ENCODE peak calls at places on chromosome 7, in four cellular contexts. Y is HCT116, I is H1, X is HepG2. V is an unnamed sample.

GRCh38 chr7:126790763-126791162 is 462.0 kb downstream of the GRM8 start:
- DNase-seq in Y (no peak), X (no peak), I (no peak), V (no peak)

GRCh38 chr7:95674101-95674500 is 77.8 kb upstream of the PDK4 start:
- DNase-seq in X (no peak), I (no peak), Y (no peak), V (no peak)

GRCh38 chr7:156257904-156258303 is 382.7 kb upstream of the RNF32 start:
- DNase-seq in X (no peak), Y (no peak), I (no peak), V (no peak)

GRCh38 chr7:11261470-11261869 is 287.8 kb downstream of the PHF14 start:
- DNase-seq in Y (peak), X (peak), I (no peak), V (peak)

GRCh38 chr7:30184804-30185487 is 50.2 kb downstream of the MTURN start:
- DNase-seq in I (no peak), Y (no peak), X (no peak), V (no peak)

GRCh38 chr7:929311-929711 is 25.2 kb downstream of the ADAP1 start:
- DNase-seq in I (no peak), Y (no peak), X (peak), V (no peak)

GRCh38 chr7:131522325-131522920 is 34.0 kb downstream of the PODXL start:
- DNase-seq in X (no peak), I (no peak), Y (no peak), V (no peak)

GRCh38 chr7:83478601-83479000 is 170.3 kb downstream of the SEMA3E start:
- DNase-seq in X (no peak), I (no peak), Y (no peak), V (no peak)

GRCh38 chr7:140889645-140890044 is 35.1 kb downstream of the BRAF start:
- DNase-seq in X (no peak), I (no peak), Y (no peak), V (peak)

GRCh38 chr7:93921607-93922446 is at the start of gene GNG11:
- DNase-seq in Y (no peak), I (peak), X (no peak), V (no peak)

GRCh38 chr7:43308913-43309789 is 196.7 kb downstream of the HECW1 start:
- DNase-seq in I (no peak), Y (no peak), X (no peak), V (no peak)

GRCh38 chr7:41492603-41493002 is 210.3 kb downstream of the INHBA start:
- DNase-seq in X (no peak), Y (no peak), I (no peak), V (no peak)

GRCh38 chr7:100443096-100443840 is 7.0 kb upstream of the PPP1R35 start:
- DNase-seq in I (no peak), Y (no peak), X (no peak), V (no peak)

GRCh38 chr7:13990319-13990983 is 985 bp upstream of the ETV1 start:
- DNase-seq in X (peak), I (no peak), Y (no peak), V (no peak)

GRCh38 chr7:39978252-39978934 is 28.3 kb downstream of the CDK13 start:
- DNase-seq in X (no peak), I (no peak), Y (no peak), V (no peak)

GRCh38 chr7:74230446-74231231 is 20.8 kb downstream of the LAT2 start:
- DNase-seq in I (no peak), Y (no peak), X (no peak), V (no peak)

GRCh38 chr7:9680713-9681112 is 1247.3 kb downstream of the NXPH1 start:
- DNase-seq in X (no peak), I (no peak), Y (no peak), V (no peak)

GRCh38 chr7:36405409-36405803 is 15.7 kb downstream of the ANLN start:
- DNase-seq in X (no peak), Y (no peak), I (no peak), V (no peak)

DNA sequence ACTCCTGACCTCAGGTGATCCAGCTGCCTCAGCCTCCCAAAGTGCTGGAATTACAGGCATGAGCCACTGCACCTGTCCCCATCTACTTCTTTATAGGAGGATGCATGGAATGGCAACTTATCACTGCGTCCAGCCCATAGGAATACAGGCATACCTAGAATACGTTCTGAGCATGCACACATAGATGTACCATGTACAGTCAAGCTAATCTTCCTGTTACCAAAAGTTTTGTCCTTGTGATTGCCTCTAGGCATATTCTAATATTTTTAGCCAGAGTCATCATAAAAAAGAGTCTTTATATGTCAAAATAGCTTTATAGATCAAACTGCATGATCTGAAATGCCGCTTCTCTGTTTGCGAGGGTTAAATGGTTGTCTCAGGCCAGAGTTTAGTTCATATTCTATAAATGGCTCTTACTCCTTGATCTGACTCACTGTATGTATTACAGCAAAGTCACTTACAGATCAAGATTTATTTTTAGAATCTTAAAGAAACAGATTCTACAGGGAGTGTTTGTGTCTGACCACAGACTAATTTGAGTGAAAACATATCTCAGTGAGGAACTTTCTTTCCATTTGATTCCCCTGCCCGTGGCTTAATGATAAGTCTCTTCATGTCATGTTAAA is 210.9 kb downstream of the CREB5 start:
- DNase-seq in I (no peak), X (no peak), Y (no peak), V (no peak)
- TF ChIP-seq FOSL1 in I (no peak), X (no peak), Y (no peak), V (no peak)

DNA sequence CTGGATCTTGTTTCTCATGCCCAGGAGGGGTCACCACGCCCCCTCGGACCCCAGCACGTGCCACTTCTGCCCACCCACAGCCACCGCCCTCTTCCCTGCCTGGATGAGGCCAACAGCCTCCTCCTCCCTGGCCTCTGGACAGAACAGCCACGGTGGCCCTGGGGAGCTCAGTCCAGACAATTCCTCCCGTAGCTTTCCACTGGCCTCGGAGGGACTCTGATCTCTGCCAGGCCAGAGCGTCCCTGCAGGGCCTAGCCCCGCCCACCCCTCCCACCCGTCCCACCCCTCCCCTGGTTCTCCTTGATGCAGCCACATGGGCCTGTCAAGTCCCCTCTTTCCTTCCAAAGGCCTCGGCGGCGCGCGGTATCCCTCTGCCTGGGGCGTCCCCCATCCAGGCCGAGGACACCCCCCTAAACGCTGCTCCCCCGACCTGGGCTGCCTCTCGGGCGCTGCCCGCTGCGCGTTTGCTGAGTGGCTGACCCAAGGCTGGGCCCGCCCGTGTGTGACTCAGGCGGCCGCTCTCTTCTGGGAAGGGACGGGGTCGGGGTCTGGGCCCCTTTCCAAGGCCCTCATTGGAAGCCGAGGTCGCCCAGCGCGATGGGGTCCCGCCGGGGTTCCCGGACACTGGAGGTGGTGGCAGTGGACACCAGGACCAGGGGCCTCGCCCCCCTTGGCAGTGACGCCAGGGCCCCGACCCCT is 557 bp downstream of the TMEM120A start:
- DNase-seq in X (peak), I (no peak), Y (no peak), V (peak)
- TF ChIP-seq MAX in X (peak), I (peak), Y (no peak), V (no peak)

GRCh38 chr7:27606270-27607209 is 56.1 kb downstream of the HIBADH start:
- DNase-seq in X (peak), Y (no peak), I (no peak), V (no peak)

GRCh38 chr7:27607210-27607606 is 55.5 kb downstream of the HIBADH start:
- DNase-seq in Y (no peak), X (no peak), I (no peak), V (no peak)

GRCh38 chr7:27605283-27605682 is 57.4 kb downstream of the HIBADH start:
- DNase-seq in Y (no peak), I (no peak), X (no peak), V (no peak)

GRCh38 chr7:27603813-27604212 is 58.9 kb downstream of the HIBADH start:
- DNase-seq in Y (no peak), I (no peak), X (peak), V (no peak)

GRCh38 chr7:27605689-27606269 is 56.9 kb downstream of the HIBADH start:
- DNase-seq in Y (no peak), X (peak), I (no peak), V (no peak)
- TF ChIP-seq FOSL1 in Y (no peak), X (no peak), I (no peak), V (no peak)

GRCh38 chr7:115198143-115198542 is 276.2 kb downstream of the MDFIC start:
- DNase-seq in X (no peak), I (no peak), Y (no peak), V (no peak)
- TF ChIP-seq MAX in X (no peak), I (no peak), Y (no peak), V (no peak)